ENCODE peak calls at places on chromosomes 13 and 19, in four cellular contexts. W is brain microvascular endothelial cell, C is lung, T is tibial artery. Y is an unnamed sample.

GRCh38 chr13:110554227-110554836 is 7.2 kb downstream of the RAB20 start:
- DNase-seq in W (no peak), C (peak), T (no peak), Y (no peak)

GRCh38 chr13:60583196-60583908 is 186.3 kb downstream of the TDRD3 start:
- DNase-seq in W (peak), C (no peak), T (peak), Y (no peak)

GRCh38 chr13:100130930-100131511 is 42.1 kb downstream of the PCCA start:
- DNase-seq in W (no peak), C (no peak), T (no peak), Y (no peak)

GRCh38 chr19:50501568-50502475 is 9.2 kb downstream of the JOSD2 start:
- DNase-seq in W (no peak), C (no peak), T (no peak), Y (peak)

GRCh38 chr13:22050951-22051563 is 380.2 kb downstream of the FGF9 start:
- DNase-seq in W (no peak), C (no peak), T (no peak), Y (no peak)

GRCh38 chr13:53920916-53921315 is 892.3 kb downstream of the OLFM4 start:
- DNase-seq in W (no peak), C (no peak), T (no peak), Y (no peak)

GRCh38 chr13:110055089-110055488 is 251.9 kb downstream of the COL4A1 start:
- DNase-seq in W (no peak), C (no peak), T (no peak), Y (no peak)

GRCh38 chr13:47853236-47853635 is 147.8 kb downstream of the SUCLA2 start:
- DNase-seq in W (peak), C (no peak), T (no peak), Y (no peak)

GRCh38 chr19:7004313-7004931 is 16.8 kb downstream of the MBD3L2B start:
- DNase-seq in W (peak), C (no peak), T (no peak), Y (no peak)

GRCh38 chr13:30222253-30222652 is 85.1 kb downstream of the KATNAL1 start:
- DNase-seq in W (peak), C (no peak), T (no peak), Y (no peak)

GRCh38 chr13:93227280-93227905 is 786 bp downstream of the GPC6 start:
- DNase-seq in W (peak), C (no peak), T (no peak), Y (peak)

GRCh38 chr13:44906758-44907157 is 82.5 kb downstream of the NUFIP1 start:
- DNase-seq in W (no peak), C (no peak), T (peak), Y (no peak)

GRCh38 chr19:17522988-17523872 is 11.8 kb downstream of the PGLS start:
- DNase-seq in W (no peak), C (peak), T (peak), Y (peak)

GRCh38 chr13:58883405-58883804 is 1251.9 kb downstream of the PCDH17 start:
- DNase-seq in W (no peak), C (no peak), T (no peak), Y (no peak)

GRCh38 chr13:32881074-32881791 is 135.0 kb upstream of the KL start:
- DNase-seq in W (peak), C (no peak), T (no peak), Y (no peak)

GRCh38 chr13:67224148-67224846 is 5.8 kb downstream of the PCDH9 start:
- DNase-seq in W (peak), C (peak), T (peak), Y (peak)

GRCh38 chr13:30396434-30397075 is 25.7 kb upstream of the UBE2L5 start:
- DNase-seq in W (no peak), C (no peak), T (no peak), Y (no peak)

GRCh38 chr19:49528211-49528771 is 488 bp downstream of the RCN3 start:
- DNase-seq in W (peak), C (no peak), T (peak), Y (no peak)

GRCh38 chr13:28640861-28641599 is 17.9 kb upstream of the POMP start:
- DNase-seq in W (no peak), C (no peak), T (no peak), Y (no peak)

GRCh38 chr19:45954132-45954531 is 19.5 kb downstream of the NOVA2 start:
- DNase-seq in W (no peak), C (no peak), T (no peak), Y (no peak)

GRCh38 chr13:52446265-52446664 is 4.2 kb downstream of the VPS36 start:
- DNase-seq in W (no peak), C (no peak), T (no peak), Y (no peak)

GRCh38 chr13:94327318-94327717 is 152.2 kb downstream of the DCT start:
- DNase-seq in W (no peak), C (no peak), T (no peak), Y (no peak)

GRCh38 chr19:42313096-42313839 is at the start of gene TMEM145:
- DNase-seq in W (no peak), C (no peak), T (no peak), Y (no peak)

GRCh38 chr19:35055715-35056179 is 14.2 kb downstream of the HPN start:
- DNase-seq in W (no peak), C (no peak), T (no peak), Y (no peak)

GRCh38 chr19:42422576-42423461 is 4.4 kb downstream of the LIPE start:
- DNase-seq in W (no peak), C (no peak), T (no peak), Y (no peak)

GRCh38 chr19:14031719-14032480 is at the start of gene IL27RA:
- DNase-seq in W (peak), C (peak), T (peak), Y (peak)
- H3K27ac ChIP-seq in W (no peak), C (peak), T (peak), Y (peak)

DNA sequence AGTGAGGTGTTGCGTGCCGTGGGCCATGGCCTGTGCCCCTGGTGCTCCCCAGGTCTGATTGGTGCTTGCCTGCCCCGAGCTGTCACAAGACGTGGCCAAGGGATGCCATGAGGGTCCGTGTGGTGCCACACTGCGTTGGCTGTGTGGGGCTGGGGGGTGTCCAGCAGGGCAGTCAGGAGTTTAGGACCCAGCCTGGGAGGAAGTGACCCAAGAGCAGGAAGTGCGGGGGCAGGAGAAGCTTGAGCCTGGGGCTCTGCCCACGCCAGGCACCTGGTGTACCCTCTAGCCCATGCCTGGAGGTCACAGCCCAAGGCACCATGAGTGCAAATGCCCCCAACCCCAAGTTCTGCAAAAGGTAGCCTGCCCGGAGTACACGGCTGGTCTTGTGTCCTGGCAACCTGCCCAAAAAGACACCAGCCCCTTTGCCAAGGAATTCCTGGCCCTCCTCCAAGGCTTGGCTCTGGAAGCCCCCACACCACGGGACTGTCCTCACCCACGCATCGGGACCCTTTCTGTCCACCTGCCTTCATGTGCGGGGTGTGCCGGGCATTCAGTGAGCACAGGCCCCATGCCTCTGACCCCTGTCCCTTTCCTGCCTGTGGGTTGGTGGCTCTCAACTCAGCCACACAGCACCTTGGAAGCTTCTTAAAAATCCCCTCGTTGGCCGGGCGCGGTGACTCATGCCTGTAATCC is 24.9 kb downstream of the MPND start:
- DNase-seq in W (no peak), C (no peak), T (no peak), Y (no peak)
- H3K27ac ChIP-seq in W (no peak), C (no peak), T (peak), Y (no peak)

GRCh38 chr19:52397310-52398090 is at the start of gene ZNF528:
- DNase-seq in W (peak), C (peak), T (peak), Y (peak)

GRCh38 chr19:52398091-52398461 is 427 bp downstream of the ZNF528 start:
- DNase-seq in W (peak), C (no peak), T (no peak), Y (no peak)
- H3K27ac ChIP-seq in W (peak), C (peak), T (peak), Y (peak)

DNA sequence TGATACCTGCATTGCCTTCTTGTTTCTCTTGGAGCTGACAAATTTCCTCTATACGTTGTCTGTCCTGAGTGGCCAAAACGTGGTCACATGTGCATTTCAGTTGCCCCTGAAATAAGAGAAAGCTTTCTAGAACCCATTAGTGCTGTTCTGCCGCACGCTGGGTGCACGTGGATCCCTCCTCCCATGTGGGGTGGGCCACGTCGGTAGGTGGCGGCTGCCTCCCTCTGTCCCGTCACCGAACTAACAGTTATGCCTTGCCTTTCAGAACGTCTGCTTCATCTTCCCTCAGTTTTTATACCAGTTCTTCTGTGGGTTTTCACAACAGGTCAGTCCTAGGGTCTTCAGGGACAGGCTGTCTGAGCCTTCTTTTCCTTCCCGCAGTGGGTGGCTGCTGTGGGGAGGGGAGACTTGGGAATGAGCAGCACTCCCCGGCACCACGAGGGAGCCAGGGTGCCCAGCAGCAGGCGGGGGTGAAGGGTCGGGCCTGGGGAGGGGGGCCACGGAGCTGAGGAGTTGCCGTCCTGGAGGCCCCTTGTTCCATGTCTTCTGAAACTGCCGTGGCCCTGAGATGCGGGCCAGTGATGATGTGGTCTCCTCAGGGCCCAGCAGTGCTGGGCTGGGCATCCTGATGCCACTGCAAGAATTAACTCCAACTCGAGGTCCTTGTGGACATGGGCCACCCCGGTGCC is 109.7 kb upstream of the MCF2L start:
- DNase-seq in W (no peak), C (no peak), T (no peak), Y (no peak)
- H3K27ac ChIP-seq in W (no peak), C (no peak), T (no peak), Y (no peak)

DNA sequence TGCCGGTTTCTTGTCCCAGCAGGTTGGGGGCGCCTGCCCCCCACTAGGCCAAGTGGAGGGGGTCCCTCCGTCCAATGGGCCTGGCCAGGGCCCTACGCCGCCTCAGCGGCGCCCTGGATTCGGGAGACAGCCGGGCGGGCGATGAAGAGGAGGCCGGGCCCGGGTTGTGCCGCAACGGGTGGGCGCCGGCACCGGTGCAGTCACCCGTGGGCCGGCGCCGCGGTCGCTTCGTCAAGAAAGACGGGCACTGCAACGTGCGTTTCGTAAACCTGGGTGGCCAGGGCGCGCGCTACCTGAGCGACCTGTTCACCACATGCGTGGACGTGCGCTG is 6.2 kb downstream of the KCNJ14 start:
- DNase-seq in W (no peak), C (no peak), T (no peak), Y (no peak)
- H3K27ac ChIP-seq in W (no peak), C (no peak), T (no peak), Y (no peak)

GRCh38 chr19:2577722-2578335 is 101.9 kb downstream of the GADD45B start:
- DNase-seq in W (no peak), C (no peak), T (peak), Y (no peak)

GRCh38 chr19:2574971-2575630 is 99.2 kb downstream of the GADD45B start:
- DNase-seq in W (no peak), C (no peak), T (peak), Y (no peak)

GRCh38 chr19:2574478-2574931 is 98.6 kb downstream of the GADD45B start:
- DNase-seq in W (no peak), C (no peak), T (peak), Y (no peak)

GRCh38 chr19:2573916-2574315 is 98.0 kb downstream of the GADD45B start:
- DNase-seq in W (no peak), C (no peak), T (peak), Y (no peak)

DNA sequence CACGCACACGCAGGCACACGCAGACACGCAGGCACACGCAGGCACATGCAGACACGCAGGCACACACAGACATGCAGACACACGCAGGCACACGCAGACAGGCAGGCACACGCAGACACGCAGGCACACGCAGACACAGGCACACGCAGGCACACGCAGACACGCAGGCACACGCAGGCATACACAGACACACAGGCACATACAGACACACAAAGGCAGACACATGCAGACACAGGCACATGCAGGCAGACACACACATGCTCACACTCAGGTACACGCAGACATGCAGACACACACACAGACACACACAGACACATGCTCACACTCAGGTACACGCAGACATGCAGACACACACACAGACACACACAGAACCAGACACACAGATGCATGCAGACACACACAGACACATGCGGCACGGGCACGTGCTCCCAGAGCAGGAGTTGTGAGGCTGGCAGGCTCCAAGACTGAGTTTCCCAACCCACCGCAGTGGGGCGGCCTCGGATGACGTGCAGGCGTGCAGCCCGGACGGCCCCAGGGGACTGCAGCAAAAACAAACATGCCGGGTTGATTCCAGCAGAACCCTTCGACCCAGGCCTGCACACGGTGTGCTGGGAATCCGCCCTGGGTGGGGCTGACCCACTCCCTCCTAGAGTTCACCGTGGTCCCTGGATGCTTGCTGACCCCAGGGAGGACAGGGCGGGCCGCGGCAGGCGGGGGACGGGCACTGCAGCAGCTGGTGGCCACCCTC is 100.0 kb downstream of the GADD45B start:
- DNase-seq in W (peak), C (no peak), T (peak), Y (peak)
- H3K27ac ChIP-seq in W (peak), C (no peak), T (peak), Y (peak)

GRCh38 chr19:4866595-4867424 is 657 bp downstream of the PLIN3 start:
- DNase-seq in W (no peak), C (peak), T (peak), Y (peak)

GRCh38 chr19:4867534-4868285 is at the start of gene PLIN3:
- DNase-seq in W (peak), C (peak), T (peak), Y (peak)

GRCh38 chr19:4870025-4870700 is 2.7 kb upstream of the PLIN3 start:
- DNase-seq in W (peak), C (peak), T (no peak), Y (no peak)

GRCh38 chr19:4871711-4872110 is 4.2 kb upstream of the PLIN3 start:
- DNase-seq in W (no peak), C (no peak), T (no peak), Y (no peak)

GRCh38 chr19:4868286-4868834 is 893 bp upstream of the PLIN3 start:
- DNase-seq in W (no peak), C (no peak), T (peak), Y (no peak)
- H3K27ac ChIP-seq in W (peak), C (no peak), T (peak), Y (no peak)

GRCh38 chr19:1218751-1219567 is 13.4 kb downstream of the STK11 start:
- DNase-seq in W (no peak), C (no peak), T (no peak), Y (no peak)
- H3K27ac ChIP-seq in W (no peak), C (no peak), T (peak), Y (peak)

DNA sequence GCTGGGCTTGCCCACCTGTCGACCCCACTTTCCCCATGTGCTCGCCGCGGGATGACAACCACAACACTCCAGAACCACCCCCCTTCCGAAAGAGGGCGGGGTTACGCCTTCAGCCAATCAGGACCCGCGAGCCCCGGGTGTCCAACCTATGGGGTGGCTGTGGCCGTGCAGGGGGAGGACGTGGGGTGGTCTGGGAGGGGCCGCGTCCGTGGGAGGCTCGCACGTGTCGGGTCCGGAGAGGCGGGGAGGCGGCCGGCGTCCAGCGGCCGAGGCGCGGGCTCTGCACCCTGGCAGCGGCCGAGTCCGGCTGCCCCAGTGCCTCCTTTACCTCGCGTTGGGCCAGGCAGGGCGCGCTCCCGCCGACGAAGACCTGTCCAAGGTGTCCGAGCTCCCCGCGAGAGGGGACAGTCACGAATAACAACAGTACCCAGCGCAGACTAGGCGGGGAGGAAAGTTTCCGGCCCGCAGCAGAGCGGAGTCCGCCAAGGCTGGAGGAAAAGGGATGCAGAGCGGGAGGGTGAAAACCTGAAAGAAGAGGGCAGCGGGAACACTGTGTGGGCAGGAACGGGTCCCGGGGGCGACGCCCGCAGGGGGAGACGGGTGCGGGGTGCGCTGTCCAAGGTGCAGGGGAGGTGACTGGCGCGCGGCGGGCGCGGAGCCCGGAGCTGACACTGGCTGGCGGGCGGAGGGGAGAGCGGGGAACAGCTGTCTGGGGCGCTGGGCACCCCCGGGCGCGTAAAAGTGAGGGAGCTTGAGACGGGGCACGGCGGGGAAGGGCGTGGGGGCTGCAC is 896 bp downstream of the ENOX1 start:
- DNase-seq in W (peak), C (peak), T (peak), Y (peak)
- H3K27ac ChIP-seq in W (no peak), C (peak), T (peak), Y (no peak)